ENCODE peak calls at places on chromosomes 5 and 9, in nine cellular contexts. One of them, this sample, is unnamed.

GRCh38 chr9:107637421-107638420 is 148.2 kb upstream of the KLF4 start:
- DNase-seq in choroid plexus epithelial cell: peak
- DNase-seq in GM23338: peak
- DNase-seq in A549: peak
- DNase-seq in adrenal gland: peak
- DNase-seq in AG09309: peak
- DNase-seq in right lobe of liver: peak
- DNase-seq in heart right ventricle: peak
- DNase-seq in endothelial cell: peak
- DNase-seq in this sample: peak

GRCh38 chr9:132042324-132042723 is 37.3 kb downstream of the MED27 start:
- DNase-seq in endothelial cell: no peak
- DNase-seq in adrenal gland: no peak
- DNase-seq in GM23338: no peak
- DNase-seq in right lobe of liver: no peak
- DNase-seq in A549: peak
- DNase-seq in AG09309: peak
- DNase-seq in heart right ventricle: no peak
- DNase-seq in choroid plexus epithelial cell: peak
- DNase-seq in this sample: peak

GRCh38 chr5:74326571-74327338 is 313.8 kb downstream of the ENC1 start:
- DNase-seq in adrenal gland: no peak
- DNase-seq in endothelial cell: no peak
- DNase-seq in right lobe of liver: no peak
- DNase-seq in AG09309: peak
- DNase-seq in choroid plexus epithelial cell: peak
- DNase-seq in A549: peak
- DNase-seq in GM23338: no peak
- DNase-seq in heart right ventricle: no peak
- DNase-seq in this sample: peak

GRCh38 chr9:96245399-96245798 is 56.6 kb downstream of the HSD17B3 start:
- DNase-seq in endothelial cell: no peak
- DNase-seq in A549: no peak
- DNase-seq in choroid plexus epithelial cell: no peak
- DNase-seq in adrenal gland: no peak
- DNase-seq in right lobe of liver: no peak
- DNase-seq in AG09309: no peak
- DNase-seq in GM23338: peak
- DNase-seq in heart right ventricle: no peak
- DNase-seq in this sample: peak

GRCh38 chr9:112780637-112781036 is 30.1 kb downstream of the SNX30 start:
- DNase-seq in right lobe of liver: no peak
- DNase-seq in adrenal gland: no peak
- DNase-seq in AG09309: no peak
- DNase-seq in choroid plexus epithelial cell: no peak
- DNase-seq in endothelial cell: no peak
- DNase-seq in heart right ventricle: no peak
- DNase-seq in GM23338: no peak
- DNase-seq in A549: no peak
- DNase-seq in this sample: no peak

GRCh38 chr9:136117291-136118060 is 1.2 kb downstream of the TMEM250 start:
- DNase-seq in right lobe of liver: peak
- DNase-seq in AG09309: no peak
- DNase-seq in GM23338: peak
- DNase-seq in choroid plexus epithelial cell: peak
- DNase-seq in endothelial cell: no peak
- DNase-seq in adrenal gland: no peak
- DNase-seq in heart right ventricle: peak
- DNase-seq in A549: peak
- DNase-seq in this sample: no peak

GRCh38 chr9:121942313-121942712 is 150.8 kb downstream of the TTLL11 start:
- DNase-seq in endothelial cell: no peak
- DNase-seq in heart right ventricle: no peak
- DNase-seq in choroid plexus epithelial cell: no peak
- DNase-seq in adrenal gland: no peak
- DNase-seq in GM23338: no peak
- DNase-seq in A549: no peak
- DNase-seq in right lobe of liver: no peak
- DNase-seq in AG09309: no peak
- DNase-seq in this sample: no peak

GRCh38 chr5:65483474-65484346 is 2.0 kb upstream of the ADAMTS6 start:
- DNase-seq in choroid plexus epithelial cell: peak
- DNase-seq in heart right ventricle: no peak
- DNase-seq in adrenal gland: no peak
- DNase-seq in AG09309: peak
- DNase-seq in right lobe of liver: no peak
- DNase-seq in endothelial cell: no peak
- DNase-seq in GM23338: peak
- DNase-seq in A549: peak
- DNase-seq in this sample: peak

GRCh38 chr5:177425196-177425800 is 1.2 kb upstream of the GRK6 start:
- DNase-seq in GM23338: no peak
- DNase-seq in right lobe of liver: no peak
- DNase-seq in adrenal gland: no peak
- DNase-seq in AG09309: no peak
- DNase-seq in choroid plexus epithelial cell: no peak
- DNase-seq in endothelial cell: no peak
- DNase-seq in A549: no peak
- DNase-seq in heart right ventricle: no peak
- DNase-seq in this sample: no peak

GRCh38 chr9:136488247-136489214 is 5.7 kb upstream of the SEC16A start:
- DNase-seq in right lobe of liver: peak
- DNase-seq in A549: peak
- DNase-seq in heart right ventricle: peak
- DNase-seq in choroid plexus epithelial cell: peak
- DNase-seq in endothelial cell: peak
- DNase-seq in GM23338: peak
- DNase-seq in AG09309: no peak
- DNase-seq in adrenal gland: peak
- DNase-seq in this sample: peak

GRCh38 chr9:116629700-116630099 is 57.4 kb upstream of the TRIM32 start:
- DNase-seq in right lobe of liver: no peak
- DNase-seq in A549: no peak
- DNase-seq in adrenal gland: no peak
- DNase-seq in heart right ventricle: no peak
- DNase-seq in AG09309: no peak
- DNase-seq in GM23338: no peak
- DNase-seq in endothelial cell: no peak
- DNase-seq in choroid plexus epithelial cell: no peak
- DNase-seq in this sample: peak

GRCh38 chr5:173090626-173091025 is 34.5 kb downstream of the CREBRF start:
- DNase-seq in adrenal gland: no peak
- DNase-seq in endothelial cell: no peak
- DNase-seq in heart right ventricle: no peak
- DNase-seq in choroid plexus epithelial cell: no peak
- DNase-seq in A549: no peak
- DNase-seq in AG09309: no peak
- DNase-seq in GM23338: no peak
- DNase-seq in right lobe of liver: no peak
- DNase-seq in this sample: no peak

GRCh38 chr9:128304971-128305288 is 17.3 kb downstream of the TRUB2 start:
- DNase-seq in adrenal gland: no peak
- DNase-seq in choroid plexus epithelial cell: no peak
- DNase-seq in GM23338: no peak
- DNase-seq in A549: no peak
- DNase-seq in right lobe of liver: no peak
- DNase-seq in endothelial cell: no peak
- DNase-seq in heart right ventricle: no peak
- DNase-seq in AG09309: no peak
- DNase-seq in this sample: no peak

DNA sequence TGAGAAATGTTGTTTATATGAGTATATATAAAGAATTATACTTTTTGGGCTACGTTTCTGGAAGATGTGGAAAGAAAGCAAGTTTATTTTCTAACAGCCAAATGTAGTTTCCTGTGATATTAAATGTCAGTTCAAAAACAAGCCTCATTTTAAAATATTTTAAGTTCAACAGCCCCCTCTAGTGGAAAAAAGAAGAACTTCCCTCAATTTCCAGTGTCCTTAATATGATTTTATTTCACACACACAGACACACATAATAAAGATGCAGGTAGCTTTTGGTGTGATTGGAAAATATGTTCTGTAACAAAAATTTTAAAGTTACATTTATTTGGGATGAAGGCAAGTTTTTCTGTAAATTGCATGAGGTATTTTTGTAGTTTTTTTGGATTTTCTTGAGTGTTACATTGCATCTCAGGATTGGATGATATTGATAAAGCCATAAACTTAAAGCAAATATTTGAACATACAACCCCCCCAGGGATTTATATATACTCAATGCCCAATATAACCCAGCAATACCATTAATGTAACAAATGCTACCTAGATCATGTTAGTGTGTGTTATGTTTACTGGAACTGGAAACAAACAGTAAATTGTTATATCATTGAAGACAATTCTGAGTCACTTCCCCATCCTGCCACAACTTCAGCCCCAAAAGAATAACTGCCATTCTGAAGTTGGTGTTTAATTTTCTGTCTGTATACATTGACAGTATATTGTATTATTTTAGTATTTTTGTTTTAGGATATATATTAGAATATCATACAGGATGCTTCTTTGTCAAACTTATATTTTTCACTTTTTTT is 54.0 kb downstream of the CCDC171 start:
- DNase-seq in choroid plexus epithelial cell: peak
- DNase-seq in right lobe of liver: no peak
- DNase-seq in heart right ventricle: no peak
- DNase-seq in GM23338: peak
- DNase-seq in endothelial cell: peak
- DNase-seq in adrenal gland: no peak
- DNase-seq in AG09309: no peak
- DNase-seq in A549: peak
- DNase-seq in this sample: peak
- TF ChIP-seq CTCF in choroid plexus epithelial cell: peak
- TF ChIP-seq CTCF in right lobe of liver: peak
- TF ChIP-seq CTCF in heart right ventricle: peak
- TF ChIP-seq CTCF in GM23338: peak
- TF ChIP-seq CTCF in endothelial cell: peak
- TF ChIP-seq CTCF in adrenal gland: peak
- TF ChIP-seq CTCF in AG09309: peak
- TF ChIP-seq CTCF in A549: peak
- TF ChIP-seq CTCF in this sample: peak

DNA sequence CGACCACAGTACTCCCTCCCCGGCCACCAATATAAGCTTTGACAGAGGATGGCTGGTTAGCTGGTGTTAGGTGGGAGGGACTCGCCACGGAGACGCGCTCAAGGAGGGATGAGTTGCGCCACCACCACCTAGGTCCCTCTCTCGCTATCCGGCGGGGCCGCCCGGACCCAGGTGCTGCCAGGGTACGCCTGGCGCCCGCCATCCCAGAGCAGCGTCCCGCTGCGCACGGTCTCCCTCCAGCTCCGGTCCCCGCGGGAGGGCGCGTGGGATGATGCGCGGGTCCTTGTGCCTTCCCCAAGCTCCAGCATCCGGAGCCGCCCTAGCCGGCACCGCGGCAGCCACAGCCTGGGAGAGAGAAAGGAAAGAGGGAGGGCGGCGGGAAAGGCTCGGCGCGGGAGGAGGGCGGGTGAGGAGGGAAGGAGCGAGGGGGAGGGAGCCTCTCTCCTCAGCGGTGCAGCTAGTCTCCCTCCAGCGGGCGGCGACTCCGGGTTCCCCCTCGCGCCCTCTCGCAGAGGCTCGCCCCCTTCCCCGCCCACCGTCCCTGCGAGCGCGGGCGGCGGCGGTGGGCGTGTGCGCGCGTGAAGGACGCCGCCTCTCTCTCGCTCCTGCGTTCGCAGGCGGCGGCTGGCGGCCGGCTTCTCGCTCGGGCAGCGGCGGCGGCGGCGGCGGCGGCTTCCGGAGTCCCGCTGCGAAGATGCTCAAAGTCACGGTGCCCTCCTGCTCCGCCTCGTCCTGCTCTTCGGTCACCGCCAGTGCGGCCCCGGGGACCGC is at the start of gene CAMK4:
- DNase-seq in endothelial cell: peak
- DNase-seq in choroid plexus epithelial cell: peak
- DNase-seq in AG09309: peak
- DNase-seq in heart right ventricle: peak
- DNase-seq in GM23338: peak
- DNase-seq in adrenal gland: peak
- DNase-seq in right lobe of liver: peak
- DNase-seq in A549: peak
- DNase-seq in this sample: peak
- TF ChIP-seq CTCF in endothelial cell: no peak
- TF ChIP-seq CTCF in choroid plexus epithelial cell: no peak
- TF ChIP-seq CTCF in AG09309: no peak
- TF ChIP-seq CTCF in heart right ventricle: peak
- TF ChIP-seq CTCF in GM23338: no peak
- TF ChIP-seq CTCF in adrenal gland: no peak
- TF ChIP-seq CTCF in right lobe of liver: no peak
- TF ChIP-seq CTCF in A549: no peak
- TF ChIP-seq CTCF in this sample: no peak

GRCh38 chr5:1668141-1668721 is 131.4 kb downstream of the MRPL36 start:
- DNase-seq in AG09309: no peak
- DNase-seq in GM23338: peak
- DNase-seq in endothelial cell: no peak
- DNase-seq in A549: no peak
- DNase-seq in adrenal gland: peak
- DNase-seq in right lobe of liver: no peak
- DNase-seq in heart right ventricle: no peak
- DNase-seq in choroid plexus epithelial cell: no peak
- DNase-seq in this sample: no peak

GRCh38 chr5:1667648-1668140 is 131.9 kb downstream of the MRPL36 start:
- DNase-seq in adrenal gland: no peak
- DNase-seq in choroid plexus epithelial cell: no peak
- DNase-seq in AG09309: no peak
- DNase-seq in heart right ventricle: no peak
- DNase-seq in A549: no peak
- DNase-seq in endothelial cell: no peak
- DNase-seq in GM23338: peak
- DNase-seq in right lobe of liver: no peak
- DNase-seq in this sample: no peak

GRCh38 chr5:1665803-1666202 is 133.8 kb downstream of the MRPL36 start:
- DNase-seq in AG09309: no peak
- DNase-seq in choroid plexus epithelial cell: no peak
- DNase-seq in endothelial cell: no peak
- DNase-seq in right lobe of liver: no peak
- DNase-seq in adrenal gland: no peak
- DNase-seq in heart right ventricle: no peak
- DNase-seq in GM23338: no peak
- DNase-seq in A549: no peak
- DNase-seq in this sample: no peak

GRCh38 chr5:1666221-1666620 is 133.4 kb downstream of the MRPL36 start:
- DNase-seq in AG09309: no peak
- DNase-seq in endothelial cell: no peak
- DNase-seq in A549: no peak
- DNase-seq in GM23338: no peak
- DNase-seq in heart right ventricle: no peak
- DNase-seq in choroid plexus epithelial cell: no peak
- DNase-seq in right lobe of liver: no peak
- DNase-seq in adrenal gland: no peak
- DNase-seq in this sample: no peak

GRCh38 chr5:1666812-1667588 is 132.6 kb downstream of the MRPL36 start:
- DNase-seq in choroid plexus epithelial cell: no peak
- DNase-seq in right lobe of liver: no peak
- DNase-seq in heart right ventricle: peak
- DNase-seq in GM23338: peak
- DNase-seq in endothelial cell: peak
- DNase-seq in A549: peak
- DNase-seq in AG09309: no peak
- DNase-seq in adrenal gland: peak
- DNase-seq in this sample: peak
- TF ChIP-seq CTCF in choroid plexus epithelial cell: peak
- TF ChIP-seq CTCF in right lobe of liver: no peak
- TF ChIP-seq CTCF in heart right ventricle: peak
- TF ChIP-seq CTCF in GM23338: peak
- TF ChIP-seq CTCF in endothelial cell: peak
- TF ChIP-seq CTCF in A549: peak
- TF ChIP-seq CTCF in AG09309: peak
- TF ChIP-seq CTCF in adrenal gland: peak
- TF ChIP-seq CTCF in this sample: peak

GRCh38 chr5:150653145-150653761 is 7.8 kb upstream of the MYOZ3 start:
- DNase-seq in GM23338: no peak
- DNase-seq in right lobe of liver: no peak
- DNase-seq in adrenal gland: no peak
- DNase-seq in endothelial cell: no peak
- DNase-seq in A549: no peak
- DNase-seq in AG09309: no peak
- DNase-seq in choroid plexus epithelial cell: peak
- DNase-seq in heart right ventricle: no peak
- DNase-seq in this sample: no peak
- TF ChIP-seq CTCF in GM23338: no peak
- TF ChIP-seq CTCF in right lobe of liver: no peak
- TF ChIP-seq CTCF in adrenal gland: peak
- TF ChIP-seq CTCF in endothelial cell: no peak
- TF ChIP-seq CTCF in A549: no peak
- TF ChIP-seq CTCF in AG09309: peak
- TF ChIP-seq CTCF in choroid plexus epithelial cell: peak
- TF ChIP-seq CTCF in heart right ventricle: no peak
- TF ChIP-seq CTCF in this sample: no peak